ENCODE peak calls at places on chromosomes 16 and 17, in five cellular contexts. D is effector CD4-positive, alpha-beta T cell; C is AG10803; J is NCI-H460; N is posterior cingulate gyrus. A is an unnamed sample.
A peak's percentile ranks its signal among the peaks of the same experiment; 100 is the strongest.

GRCh38 chr17:29682054-29682453 is 59.3 kb upstream of the CORO6 start:
- DNase-seq in J (no peak), N (no peak), D (no peak), C (no peak), A (no peak)

GRCh38 chr16:56848955-56849689 is 15.9 kb upstream of the SLC12A3 start:
- DNase-seq in D (no peak), N (no peak), C (peak; percentile 73), J (no peak), A (no peak)

GRCh38 chr17:40828454-40829039 is 6.1 kb upstream of the KRT10 start:
- DNase-seq in C (no peak), D (no peak), J (no peak), N (no peak), A (no peak)

GRCh38 chr17:35011671-35012216 is 31.4 kb downstream of the LIG3 start:
- DNase-seq in N (no peak), D (no peak), C (no peak), J (no peak), A (no peak)

GRCh38 chr17:6642592-6642991 is 1.7 kb downstream of the TXNDC17 start:
- DNase-seq in N (no peak), C (peak; percentile 29), J (no peak), D (no peak), A (no peak)

GRCh38 chr17:68533887-68534700 is 21.9 kb downstream of the PRKAR1A start:
- DNase-seq in J (no peak), D (no peak), C (peak; percentile 81), N (no peak), A (no peak)

GRCh38 chr17:79338589-79338988 is 264.0 kb downstream of the ENGASE start:
- DNase-seq in N (no peak), D (no peak), C (peak; percentile 58), J (no peak), A (no peak)

GRCh38 chr16:2842340-2843000 is 12.4 kb downstream of the ZG16B start:
- DNase-seq in D (peak; percentile 35), J (no peak), C (no peak), N (no peak), A (no peak)

GRCh38 chr17:71127416-71127815 is 958.1 kb downstream of the KCNJ2 start:
- DNase-seq in J (no peak), C (no peak), N (no peak), D (no peak), A (no peak)

GRCh38 chr16:57892447-57893096 is 78.4 kb downstream of the CNGB1 start:
- DNase-seq in D (no peak), J (no peak), N (no peak), C (no peak), A (no peak)

GRCh38 chr17:7132511-7133094 is 18.0 kb upstream of the ASGR2 start:
- DNase-seq in D (peak; percentile 60), J (no peak), N (no peak), C (no peak), A (no peak)

GRCh38 chr16:81473561-81473960 is 29.0 kb downstream of the CMIP start:
- DNase-seq in C (no peak), D (no peak), J (no peak), N (no peak), A (no peak)

GRCh38 chr16:16093625-16094332 is 129.5 kb downstream of the ABCC6 start:
- DNase-seq in D (no peak), N (no peak), C (no peak), J (no peak), A (no peak)

GRCh38 chr16:88383401-88384221 is 852 bp downstream of the ZNF469 start:
- DNase-seq in N (peak; percentile 50), D (no peak), J (peak; percentile 43), C (peak; percentile 58), A (no peak)

GRCh38 chr16:76900285-76901263 is 290.4 kb upstream of the MON1B start:
- DNase-seq in C (no peak), N (no peak), D (no peak), J (no peak), A (no peak)

GRCh38 chr16:59878999-59879398 is 1144.9 kb upstream of the GOT2 start:
- DNase-seq in D (no peak), C (no peak), N (no peak), J (peak; percentile 6), A (no peak)

GRCh38 chr16:77450790-77451487 is 16.1 kb upstream of the ADAMTS18 start:
- DNase-seq in C (no peak), J (no peak), N (no peak), D (no peak), A (no peak)

GRCh38 chr16:4828567-4829320 is 18.3 kb downstream of the GLYR1 start:
- DNase-seq in C (no peak), D (no peak), J (no peak), N (no peak), A (no peak)

GRCh38 chr16:79042886-79043285 is 557.7 kb downstream of the MAF start:
- DNase-seq in D (no peak), J (no peak), N (no peak), C (no peak), A (no peak)

GRCh38 chr16:69057400-69058378 is 47.8 kb upstream of the HAS3 start:
- DNase-seq in D (no peak), N (no peak), J (peak; percentile 20), C (peak; percentile 79), A (no peak)

GRCh38 chr17:1730345-1731193 is 6.1 kb downstream of the WDR81 start:
- DNase-seq in C (peak; percentile 82), N (peak; percentile 37), J (no peak), D (no peak), A (no peak)

GRCh38 chr17:65850486-65850885 is 289.0 kb upstream of the AXIN2 start:
- DNase-seq in D (no peak), J (no peak), C (peak; percentile 84), N (no peak), A (no peak)

GRCh38 chr17:40530988-40531971 is 29.9 kb upstream of the TNS4 start:
- DNase-seq in J (no peak), D (peak; percentile 64), N (no peak), C (no peak), A (no peak)

GRCh38 chr17:31274252-31274651 is 22.8 kb downstream of the OMG start:
- DNase-seq in J (no peak), D (no peak), C (peak; percentile 88), N (no peak), A (no peak)

GRCh38 chr17:39527220-39527813 is 66.0 kb downstream of the CDK12 start:
- DNase-seq in D (no peak), N (no peak), J (peak; percentile 11), C (peak; percentile 16), A (no peak)

GRCh38 chr17:45702666-45703266 is 81.4 kb upstream of the CRHR1 start:
- DNase-seq in J (peak; percentile 26), C (peak; percentile 9), N (no peak), D (no peak), A (no peak)

GRCh38 chr17:17419166-17419565 is 57.6 kb upstream of the MED9 start:
- DNase-seq in C (no peak), N (no peak), J (no peak), D (no peak), A (no peak)